ENCODE peak calls at places on chromosome 15, in six cellular contexts. Q, U, Z, J, R and X are unnamed samples.

GRCh38 chr15:88022711-88023110 is 233.8 kb downstream of the NTRK3 start:
- DNase-seq in Q (no peak), U (no peak), R (peak; percentile 4), J (no peak), Z (no peak), X (no peak)

GRCh38 chr15:48191574-48192225 is at the start of gene CTXN2:
- DNase-seq in U (peak; percentile 14), R (peak; percentile 11), J (no peak), Q (no peak), Z (no peak), X (no peak)

GRCh38 chr15:33234019-33234418 is 39.5 kb upstream of the FMN1 start:
- DNase-seq in R (peak; percentile 38), U (peak; percentile 49), J (no peak), Z (peak; percentile 48), Q (peak; percentile 49), X (no peak)

GRCh38 chr15:62805502-62805901 is 237.0 kb upstream of the TPM1 start:
- DNase-seq in Q (no peak), Z (no peak), J (no peak), R (no peak), U (no peak), X (no peak)

GRCh38 chr15:33107950-33108349 is 86.6 kb downstream of the FMN1 start:
- DNase-seq in Z (no peak), R (no peak), J (no peak), U (peak; percentile 20), Q (no peak), X (no peak)

GRCh38 chr15:86647810-86648440 is 568.3 kb downstream of the AGBL1 start:
- DNase-seq in Q (no peak), J (no peak), U (no peak), Z (no peak), R (no peak), X (no peak)

GRCh38 chr15:91021516-91022074 is 799 bp downstream of the VPS33B start:
- DNase-seq in Q (peak; percentile 3), Z (peak; percentile 30), R (peak; percentile 4), U (peak; percentile 17), J (no peak), X (no peak)

GRCh38 chr15:57578288-57578900 is 13.3 kb upstream of the MYZAP start:
- DNase-seq in Z (no peak), J (peak; percentile 12), Q (no peak), U (no peak), R (no peak), X (no peak)

GRCh38 chr15:71337197-71337845 is 222.1 kb downstream of the THSD4 start:
- DNase-seq in R (peak; percentile 53), U (peak; percentile 64), J (no peak), Q (peak; percentile 15), Z (peak; percentile 95), X (no peak)
- H3K27ac ChIP-seq in R (no peak overlapping the region), U (no peak overlapping the region), J (no peak overlapping the region), Q (no peak overlapping the region), Z (peak overlapping the region; percentile 39), X (peak overlapping the region; percentile 68)

DNA sequence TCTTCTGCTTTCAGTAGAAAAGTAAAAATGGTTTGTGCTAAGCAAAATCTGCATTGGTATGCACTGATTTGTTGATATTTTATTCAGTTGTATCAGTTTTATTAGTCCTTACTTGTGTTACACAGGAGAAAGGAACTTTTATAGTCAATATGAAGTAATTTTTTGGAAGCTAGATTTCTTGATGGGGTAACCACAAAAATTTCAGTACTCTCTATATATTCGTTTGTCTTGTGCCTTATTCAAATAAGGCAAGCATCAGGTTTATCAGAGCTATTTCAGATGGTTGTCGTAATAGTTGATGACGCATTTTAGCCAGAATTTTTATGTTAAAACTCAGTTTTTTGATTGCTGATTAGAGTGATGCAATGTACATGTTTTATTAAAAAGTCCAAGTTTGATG is 50.7 kb upstream of the NIPA1 start:
- DNase-seq in U (peak; percentile 63), R (peak; percentile 63), Z (no peak), J (no peak), Q (peak; percentile 78), X (no peak)
- H3K27ac ChIP-seq in U (no peak overlapping the region), R (no peak overlapping the region), Z (no peak overlapping the region), J (no peak overlapping the region), Q (no peak overlapping the region), X (no peak overlapping the region)

DNA sequence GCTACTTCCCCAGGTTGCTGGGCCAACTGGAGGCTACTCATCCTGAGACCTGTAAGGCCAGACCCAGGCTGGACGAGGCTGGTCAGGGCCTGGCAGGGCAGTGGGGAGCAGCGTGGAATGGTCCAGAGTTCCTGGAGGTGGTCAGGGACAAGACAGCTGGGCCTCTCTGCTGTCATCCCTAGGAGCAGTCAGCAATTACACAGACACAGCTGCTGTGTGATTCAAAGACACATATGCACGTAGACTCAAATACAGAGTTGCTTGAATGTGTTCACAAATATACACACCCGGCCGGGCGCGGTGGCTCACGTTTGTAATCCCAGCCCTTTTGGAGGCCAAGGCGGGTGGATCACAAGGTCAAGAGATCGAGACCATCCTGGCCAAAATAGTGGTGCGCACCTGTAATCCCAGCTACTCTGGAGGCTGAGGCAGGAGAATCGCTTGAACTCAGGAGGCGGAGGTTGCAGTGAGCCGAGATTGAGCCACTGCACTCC is 1.5 kb upstream of the CD276 start:
- DNase-seq in R (no peak), U (no peak), J (no peak), Z (no peak), Q (no peak), X (no peak)
- H3K27ac ChIP-seq in R (no peak overlapping the region), U (no peak overlapping the region), J (no peak overlapping the region), Z (no peak overlapping the region), Q (no peak overlapping the region), X (no peak overlapping the region)

GRCh38 chr15:98720036-98720435 is 71.7 kb downstream of the IGF1R start:
- DNase-seq in R (no peak), Q (no peak), U (no peak), J (no peak), Z (no peak), X (no peak)

GRCh38 chr15:98715890-98716443 is 67.6 kb downstream of the IGF1R start:
- DNase-seq in J (no peak), U (no peak), Q (no peak), Z (no peak), R (no peak), X (no peak)

GRCh38 chr15:98718426-98719168 is 70.3 kb downstream of the IGF1R start:
- DNase-seq in U (no peak), R (no peak), Q (no peak), J (no peak), Z (no peak), X (no peak)

GRCh38 chr15:98719169-98719515 is 70.8 kb downstream of the IGF1R start:
- DNase-seq in Q (peak; percentile 11), R (peak; percentile 37), U (peak; percentile 59), Z (no peak), J (no peak), X (no peak)

DNA sequence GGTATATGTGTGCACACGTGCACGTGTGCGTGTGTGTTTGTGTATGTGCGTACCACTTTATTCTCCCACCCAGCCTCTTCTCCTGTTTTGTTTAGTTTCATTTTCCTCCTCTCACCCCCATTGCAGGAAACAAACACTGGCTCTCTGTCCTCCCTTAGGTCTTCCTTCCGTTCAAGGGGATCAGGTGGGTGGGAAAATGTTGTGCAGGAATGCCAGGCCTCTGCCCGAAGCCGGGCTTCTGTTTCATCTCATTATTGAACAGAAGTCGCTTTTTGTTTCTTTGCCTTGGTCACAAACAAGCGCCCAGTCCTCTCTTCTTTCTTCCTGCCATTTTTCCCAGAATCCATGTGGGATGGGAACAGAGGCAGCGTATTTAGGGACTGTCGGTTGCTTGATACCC is 69.6 kb downstream of the IGF1R start:
- DNase-seq in R (no peak), Q (no peak), U (no peak), J (no peak), Z (no peak), X (no peak)
- H3K27ac ChIP-seq in R (no peak overlapping the region), Q (peak overlapping the region; percentile 75), U (no peak overlapping the region), J (no peak overlapping the region), Z (no peak overlapping the region), X (peak overlapping the region; percentile 57)

DNA sequence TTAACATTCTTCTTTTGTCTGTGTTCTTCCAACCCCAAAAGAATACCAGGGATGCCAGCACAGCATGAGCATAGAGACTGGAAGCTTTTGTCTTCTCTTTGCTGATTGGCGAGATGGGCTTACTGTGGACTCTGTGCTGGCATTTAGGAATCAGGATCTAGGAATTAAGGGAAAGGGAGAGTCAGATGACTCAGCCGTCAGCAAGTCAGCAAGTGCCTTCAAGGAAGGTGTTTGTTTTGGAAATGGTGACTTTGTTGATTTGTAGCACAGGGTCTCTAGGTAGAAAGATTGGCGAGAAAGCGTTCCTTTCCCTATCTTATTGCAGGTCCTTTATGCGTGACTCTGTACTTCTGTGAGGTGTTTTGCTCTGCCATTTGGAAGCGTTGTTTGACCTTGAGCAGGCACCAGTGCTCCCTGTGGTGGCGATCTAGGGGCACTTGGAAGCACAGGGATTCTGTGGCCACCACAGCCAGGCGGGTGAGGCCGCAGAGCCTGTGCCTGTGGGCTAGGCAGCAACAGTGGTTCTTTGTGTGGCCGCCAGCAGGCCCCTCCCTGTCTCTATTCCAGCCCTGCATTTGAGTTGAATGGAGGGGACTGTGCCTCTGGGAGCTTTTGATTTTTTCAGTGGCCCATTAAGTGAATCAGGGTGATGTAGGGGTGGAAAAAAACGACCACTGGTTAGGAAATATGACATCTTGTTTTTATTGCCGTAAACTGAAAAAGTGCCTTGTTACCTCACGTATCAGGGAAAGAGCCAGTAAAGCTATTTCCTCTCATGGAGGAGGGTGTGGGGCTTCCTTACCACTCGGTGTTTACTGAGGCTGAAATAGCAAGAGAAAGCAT is 19.0 kb downstream of the FAN1 start:
- DNase-seq in R (peak; percentile 89), J (no peak), Z (no peak), Q (peak; percentile 15), U (peak; percentile 93), X (no peak)
- H3K27ac ChIP-seq in R (peak overlapping the region; percentile 79), J (no peak overlapping the region), Z (no peak overlapping the region), Q (peak overlapping the region; percentile 34), U (no peak overlapping the region), X (peak overlapping the region; percentile 4)

DNA sequence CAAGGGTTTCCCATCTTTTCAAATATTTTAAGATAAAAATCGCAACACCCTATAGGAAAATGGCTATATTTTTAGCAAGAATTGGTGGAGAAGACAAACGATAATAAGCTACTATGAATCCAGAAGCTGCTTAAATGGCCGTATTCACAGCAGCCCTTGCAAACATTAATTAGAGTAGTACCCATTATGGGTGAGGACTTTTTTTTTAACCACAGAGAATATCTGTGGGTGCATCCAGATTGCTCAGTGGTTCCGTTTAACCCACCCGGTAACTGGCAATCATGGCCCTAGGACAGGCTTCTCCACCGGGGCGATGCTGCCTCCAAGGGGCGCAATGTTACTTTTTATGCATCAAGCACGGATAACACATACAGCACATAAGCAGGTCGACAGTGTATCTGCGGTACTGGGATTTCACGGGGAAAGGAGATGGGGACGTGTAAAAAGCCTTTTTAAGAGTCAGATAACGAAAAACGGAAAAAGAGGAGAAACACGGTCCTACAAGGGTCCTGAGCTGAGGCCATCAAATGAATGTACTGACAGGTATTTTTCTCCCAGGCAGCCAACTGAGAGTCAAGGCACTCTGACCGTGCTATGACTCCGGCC is 968 bp upstream of the TMEM266 start:
- DNase-seq in Z (no peak), Q (peak; percentile 10), J (no peak), R (no peak), U (peak; percentile 3), X (no peak)
- H3K27ac ChIP-seq in Z (no peak overlapping the region), Q (no peak overlapping the region), J (no peak overlapping the region), R (no peak overlapping the region), U (no peak overlapping the region), X (no peak overlapping the region)

GRCh38 chr15:60471314-60471713 is 7.6 kb downstream of the ICE2 start:
- DNase-seq in J (no peak), Z (no peak), R (no peak), Q (no peak), U (no peak), X (no peak)

GRCh38 chr15:60473135-60473534 is 5.8 kb downstream of the ICE2 start:
- DNase-seq in Q (no peak), U (no peak), R (no peak), Z (no peak), J (no peak), X (no peak)

GRCh38 chr15:60464836-60465630 is 13.9 kb downstream of the ICE2 start:
- DNase-seq in Q (peak; percentile 32), Z (no peak), R (peak; percentile 30), U (peak; percentile 47), J (no peak), X (no peak)

GRCh38 chr15:60469893-60470641 is 8.9 kb downstream of the ICE2 start:
- DNase-seq in U (no peak), Z (no peak), Q (peak; percentile 31), R (no peak), J (no peak), X (no peak)
- H3K27ac ChIP-seq in U (no peak overlapping the region), Z (no peak overlapping the region), Q (no peak overlapping the region), R (no peak overlapping the region), J (no peak overlapping the region), X (no peak overlapping the region)